ENCODE peak calls at places on chromosomes 13 and 19, in five cellular contexts. P is OCI-LY7, S is kidney epithelial cell, D is upper lobe of right lung, V is MM.1S. R is an unnamed sample.
A peak's percentile ranks its signal among the peaks of the same experiment; 100 is the strongest.

GRCh38 chr13:23578411-23579071 is 8.3 kb downstream of the TNFRSF19 start:
- DNase-seq in P (peak; percentile 63), S (no peak), D (peak; percentile 92), V (peak; percentile 67), R (peak; percentile 88)

GRCh38 chr19:3039641-3040077 is 10.6 kb upstream of the TLE2 start:
- DNase-seq in P (peak; percentile 56), S (no peak), D (peak; percentile 63), V (no peak), R (no peak)

GRCh38 chr13:51444922-51445321 is 7.9 kb downstream of the INTS6 start:
- DNase-seq in P (no peak), S (no peak), D (no peak), V (no peak), R (no peak)

GRCh38 chr19:3790941-3791340 is 4.8 kb upstream of the MATK start:
- DNase-seq in P (no peak), S (no peak), D (no peak), V (no peak), R (no peak)

GRCh38 chr19:6060600-6061391 is 49.5 kb downstream of the RFX2 start:
- DNase-seq in P (no peak), S (peak; percentile 44), D (no peak), V (no peak), R (no peak)

GRCh38 chr13:105587786-105588185 is 947.7 kb downstream of the EFNB2 start:
- DNase-seq in P (no peak), S (peak; percentile 91), D (no peak), V (no peak), R (no peak)

GRCh38 chr13:97914537-97914936 is 38.9 kb upstream of the IPO5 start:
- DNase-seq in P (no peak), S (no peak), D (no peak), V (no peak), R (no peak)

GRCh38 chr13:41500501-41500900 is 43.2 kb downstream of the RGCC start:
- DNase-seq in P (peak; percentile 77), S (no peak), D (no peak), V (peak; percentile 34), R (peak; percentile 42)

GRCh38 chr19:10339380-10339960 is at the start of gene ICAM3:
- DNase-seq in P (peak; percentile 82), S (no peak), D (no peak), V (peak; percentile 59), R (peak; percentile 80)

GRCh38 chr13:26219726-26220125 is 2.4 kb downstream of the RNF6 start:
- DNase-seq in P (no peak), S (no peak), D (no peak), V (no peak), R (no peak)

GRCh38 chr19:13806728-13807127 is 11.5 kb downstream of the ZSWIM4 start:
- DNase-seq in P (no peak), S (no peak), D (no peak), V (no peak), R (no peak)

GRCh38 chr13:33997574-33997973 is 179.6 kb downstream of the RFC3 start:
- DNase-seq in P (no peak), S (no peak), D (no peak), V (no peak), R (no peak)

GRCh38 chr19:33621065-33621785 is 528 bp upstream of the CHST8 start:
- DNase-seq in P (no peak), S (no peak), D (no peak), V (no peak), R (no peak)

GRCh38 chr13:41577437-41577836 is 120.1 kb downstream of the RGCC start:
- DNase-seq in P (no peak), S (no peak), D (no peak), V (peak; percentile 6), R (no peak)

GRCh38 chr13:106498158-106498557 is 37.3 kb downstream of the EFNB2 start:
- DNase-seq in P (no peak), S (no peak), D (no peak), V (no peak), R (no peak)

GRCh38 chr13:22108283-22108897 is 437.5 kb downstream of the FGF9 start:
- DNase-seq in P (no peak), S (no peak), D (no peak), V (no peak), R (no peak)

GRCh38 chr19:18282021-18282787 is 782 bp upstream of the JUND start:
- DNase-seq in P (peak; percentile 47), S (no peak), D (peak; percentile 77), V (no peak), R (no peak)

DNA sequence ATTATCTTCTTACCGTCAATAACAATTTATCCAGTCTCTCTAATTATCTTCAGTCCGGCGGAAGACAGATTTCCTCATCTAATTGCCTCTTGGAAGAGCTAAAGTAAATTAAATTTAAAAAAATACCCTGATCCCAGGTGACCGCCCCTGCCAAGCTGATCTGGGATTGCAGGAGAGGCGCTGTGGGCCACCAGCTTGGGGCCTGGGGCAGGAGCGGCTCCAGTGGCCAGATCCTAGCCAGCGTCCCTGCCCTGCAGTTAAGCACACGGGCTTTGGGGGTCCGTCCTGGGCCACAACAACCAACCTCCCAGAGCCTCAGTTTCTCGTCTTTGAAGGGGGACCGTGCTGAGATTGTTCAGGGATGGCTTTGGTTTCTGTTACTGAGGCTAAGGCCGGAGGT is 12.4 kb upstream of the TMEM255B start:
- DNase-seq in P (no peak), S (no peak), D (no peak), V (no peak), R (no peak)
- H3K4me3 ChIP-seq in P (no peak overlapping the region), S (no peak overlapping the region), D (no peak overlapping the region), V (no peak overlapping the region), R (no peak overlapping the region)

GRCh38 chr19:36377541-36378178 is 1.3 kb downstream of the ZFP14 start:
- DNase-seq in P (no peak), S (no peak), D (no peak), V (no peak), R (no peak)

GRCh38 chr19:36379510-36379819 is 464 bp upstream of the ZFP14 start:
- DNase-seq in P (no peak), S (no peak), D (no peak), V (no peak), R (no peak)

GRCh38 chr19:36373638-36374156 is 5.3 kb downstream of the ZFP14 start:
- DNase-seq in P (no peak), S (no peak), D (no peak), V (no peak), R (no peak)

GRCh38 chr19:36378625-36379509 is at the start of gene ZFP14:
- DNase-seq in P (peak; percentile 94), S (peak; percentile 65), D (peak; percentile 97), V (peak; percentile 79), R (peak; percentile 94)
- TF ChIP-seq CTCF in P (peak; percentile 71), S (peak; percentile 26), D (peak; percentile 32), V (no peak), R (peak; percentile 45)

DNA sequence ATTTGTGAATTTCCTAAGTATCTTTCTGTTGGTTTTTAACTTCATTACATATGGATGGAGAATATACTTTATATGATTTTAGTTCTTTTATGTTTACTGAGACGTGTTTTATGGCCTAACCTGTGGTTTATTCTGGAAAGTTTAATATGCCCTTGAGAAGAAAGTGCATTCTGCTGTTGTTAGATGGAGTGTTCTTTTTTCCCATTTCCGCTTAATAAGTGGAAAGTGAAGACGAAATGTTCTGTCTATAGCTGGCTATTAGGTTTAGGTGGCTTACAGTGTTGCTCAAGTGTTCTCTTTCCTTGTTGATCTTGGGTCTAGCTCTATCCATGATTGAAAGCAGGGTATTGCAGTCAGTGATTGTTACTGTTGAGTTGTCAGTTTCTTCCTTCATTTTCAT is 17.2 kb upstream of the TIMM50 start:
- DNase-seq in P (no peak), S (no peak), D (no peak), V (no peak), R (no peak)
- H3K36me3 ChIP-seq in P (peaks cover 90% of the 10 kb centered on the region), S (no peaks in the 10 kb centered on the region), D (peaks cover 87% of the 10 kb centered on the region), V (no peaks in the 10 kb centered on the region), R (peaks cover 45% of the 10 kb centered on the region)

GRCh38 chr13:28533441-28534166 is 38.7 kb upstream of the FLT1 start:
- DNase-seq in P (no peak), S (no peak), D (no peak), V (no peak), R (no peak)

GRCh38 chr13:28532226-28533048 is 37.5 kb upstream of the FLT1 start:
- DNase-seq in P (no peak), S (no peak), D (peak; percentile 73), V (no peak), R (no peak)

GRCh38 chr13:28531956-28532225 is 37.0 kb upstream of the FLT1 start:
- DNase-seq in P (no peak), S (no peak), D (no peak), V (no peak), R (no peak)

GRCh38 chr13:28534210-28534609 is 39.3 kb upstream of the FLT1 start:
- DNase-seq in P (no peak), S (no peak), D (no peak), V (no peak), R (no peak)

GRCh38 chr13:28533049-28533436 is 38.1 kb upstream of the FLT1 start:
- DNase-seq in P (no peak), S (no peak), D (no peak), V (no peak), R (no peak)
- H3K4me3 ChIP-seq in P (no peak overlapping the region), S (no peak overlapping the region), D (peak overlapping the region; percentile 46), V (no peak overlapping the region), R (no peak overlapping the region)

GRCh38 chr13:31234729-31235128 is 35.0 kb downstream of the B3GLCT start:
- DNase-seq in P (peak; percentile 27), S (no peak), D (no peak), V (no peak), R (no peak)
- TF ChIP-seq CTCF in P (peak; percentile 45), S (no peak), D (no peak), V (no peak), R (peak; percentile 36)

GRCh38 chr19:48386981-48387380 is 4.4 kb downstream of the KDELR1 start:
- DNase-seq in P (no peak), S (no peak), D (no peak), V (no peak), R (no peak)

GRCh38 chr19:48381178-48381950 is 10.0 kb downstream of the KDELR1 start:
- DNase-seq in P (no peak), S (no peak), D (no peak), V (no peak), R (no peak)

GRCh38 chr19:48390188-48391099 is 907 bp downstream of the KDELR1 start:
- DNase-seq in P (peak; percentile 81), S (no peak), D (peak; percentile 87), V (peak; percentile 57), R (peak; percentile 77)

GRCh38 chr19:48391100-48392005 is at the start of gene KDELR1:
- DNase-seq in P (peak; percentile 72), S (no peak), D (peak; percentile 89), V (peak; percentile 49), R (peak; percentile 81)

DNA sequence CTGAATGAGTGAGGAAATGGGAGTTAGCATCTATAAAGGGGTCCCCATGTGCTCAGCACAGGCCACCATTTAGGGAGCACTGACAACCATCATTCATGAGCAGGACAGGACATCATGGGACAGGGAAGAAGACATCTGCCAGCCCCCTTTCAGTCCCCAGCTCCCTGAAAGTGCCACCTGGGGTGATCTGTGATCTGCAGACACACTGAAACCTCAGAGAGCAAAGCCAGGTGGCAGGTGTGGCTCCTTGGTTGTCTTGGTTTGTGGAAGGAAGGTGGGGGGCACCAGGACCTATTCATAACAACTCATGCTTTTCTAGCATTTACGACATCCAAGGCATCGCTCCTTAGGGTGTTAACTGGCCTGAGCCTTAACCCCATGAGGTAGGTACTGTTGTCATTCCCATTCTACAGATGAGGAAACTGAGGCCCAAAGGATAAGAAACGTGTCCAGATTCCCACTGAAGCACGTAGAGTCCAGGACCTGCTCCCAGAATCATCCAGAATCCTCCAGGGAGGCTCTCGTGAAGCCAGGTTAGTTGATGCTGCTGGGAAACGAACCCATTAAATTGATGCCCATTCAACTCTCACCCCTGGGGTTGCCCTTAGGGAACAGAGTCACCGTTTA is 5.8 kb downstream of the KDELR1 start:
- DNase-seq in P (no peak), S (no peak), D (no peak), V (peak; percentile 95), R (no peak)
- H3K36me3 ChIP-seq in P (peaks cover 76% of the 10 kb centered on the region), S (peaks cover 4% of the 10 kb centered on the region), D (peaks cover 77% of the 10 kb centered on the region), V (peaks cover 20% of the 10 kb centered on the region), R (peaks cover 22% of the 10 kb centered on the region)

R was measured in GM06990.